ENCODE peak calls at places on chromosome 19, in seven cellular contexts. F, A, S, D, Z, T and Y are unnamed samples.
A peak's percentile ranks its signal among the peaks of the same experiment; 100 is the strongest.

GRCh38 chr19:10120538-10121198 is 969 bp upstream of the EIF3G start:
- DNase-seq in T (peak; percentile 76), D (no peak), F (no peak), A (no peak), Z (no peak), S (no peak), Y (no peak)

GRCh38 chr19:32599736-32600157 is 18.8 kb downstream of the PDCD5 start:
- DNase-seq in D (peak; percentile 50), Z (peak; percentile 53), F (no peak), A (peak; percentile 58), S (no peak), T (peak; percentile 68), Y (peak; percentile 18)

GRCh38 chr19:17292301-17293074 is 10.7 kb downstream of the ABHD8 start:
- DNase-seq in A (peak; percentile 94), T (peak; percentile 88), F (peak; percentile 20), D (peak; percentile 92), S (peak; percentile 53), Z (peak; percentile 76), Y (peak; percentile 64)

GRCh38 chr19:33193864-33194362 is at the start of gene LRP3:
- DNase-seq in D (peak; percentile 72), A (peak; percentile 64), T (peak; percentile 72), F (peak; percentile 24), S (no peak), Z (peak; percentile 43), Y (no peak)

GRCh38 chr19:39438270-39438934 is 2.7 kb upstream of the RPS16 start:
- DNase-seq in Z (no peak), S (no peak), D (no peak), F (no peak), A (no peak), T (no peak), Y (no peak)

GRCh38 chr19:19342086-19343015 is 21.7 kb downstream of the MAU2 start:
- DNase-seq in D (peak; percentile 94), T (peak; percentile 75), A (peak; percentile 86), Z (peak; percentile 75), S (no peak), F (no peak), Y (peak; percentile 21)

GRCh38 chr19:16442386-16443276 is 29.1 kb downstream of the EPS15L1 start:
- DNase-seq in T (no peak), S (no peak), Z (no peak), D (no peak), F (no peak), A (no peak), Y (no peak)

GRCh38 chr19:19606021-19606420 is 12.5 kb downstream of the PBX4 start:
- DNase-seq in S (no peak), D (no peak), Z (no peak), F (no peak), T (peak; percentile 40), A (no peak), Y (no peak)

GRCh38 chr19:38718747-38719543 is 25.3 kb downstream of the CAPN12 start:
- DNase-seq in Z (no peak), T (no peak), A (no peak), S (no peak), F (no peak), D (no peak), Y (no peak)

GRCh38 chr19:3783660-3784584 is 2.3 kb downstream of the MATK start:
- DNase-seq in S (no peak), Z (no peak), A (no peak), T (peak; percentile 36), F (no peak), D (no peak), Y (no peak)

GRCh38 chr19:12639901-12640613 is 26.5 kb downstream of the MAN2B1 start:
- DNase-seq in A (peak; percentile 75), T (peak; percentile 87), D (peak; percentile 92), F (peak; percentile 32), Z (peak; percentile 83), S (peak; percentile 49), Y (no peak)

GRCh38 chr19:48530044-48530720 is 18.5 kb upstream of the LMTK3 start:
- DNase-seq in T (no peak), A (no peak), F (no peak), S (no peak), Z (no peak), D (no peak), Y (no peak)

GRCh38 chr19:56174550-56174949 is 1.3 kb upstream of the GALP start:
- DNase-seq in A (no peak), D (no peak), F (no peak), S (no peak), T (no peak), Z (no peak), Y (no peak)